ENCODE peak calls at places on chromosomes 6 and 20, in five cellular contexts. One of them, this sample, is unnamed.
A peak's percentile ranks its signal among the peaks of the same experiment; 100 is the strongest.

GRCh38 chr6:39357998-39358686 is 35.6 kb upstream of the KCNK16 start:
- DNase-seq in stimulated activated CD8-positive, alpha-beta memory T cell treated with anti-CD3 and anti-CD28 coated beads, Interleukin-15, amount 100 ng/mL, for 1 hour: no peak
- DNase-seq in head of caudate nucleus: no peak
- DNase-seq in activated T-cell treated with anti-CD3 and anti-CD28 coated beads, Interleukin-2, amount 50 U/mL, for 72 hours: no peak
- DNase-seq in left cardiac atrium: no peak
- DNase-seq in this sample: no peak

GRCh38 chr20:38920851-38921250 is 5.4 kb upstream of the FAM83D start:
- DNase-seq in left cardiac atrium: no peak
- DNase-seq in stimulated activated CD8-positive, alpha-beta memory T cell treated with anti-CD3 and anti-CD28 coated beads, Interleukin-15, amount 100 ng/mL, for 1 hour: no peak
- DNase-seq in head of caudate nucleus: no peak
- DNase-seq in activated T-cell treated with anti-CD3 and anti-CD28 coated beads, Interleukin-2, amount 50 U/mL, for 72 hours: no peak
- DNase-seq in this sample: no peak

GRCh38 chr20:38867062-38867359 is 59.2 kb upstream of the FAM83D start:
- DNase-seq in activated T-cell treated with anti-CD3 and anti-CD28 coated beads, Interleukin-2, amount 50 U/mL, for 72 hours: no peak
- DNase-seq in head of caudate nucleus: no peak
- DNase-seq in left cardiac atrium: no peak
- DNase-seq in stimulated activated CD8-positive, alpha-beta memory T cell treated with anti-CD3 and anti-CD28 coated beads, Interleukin-15, amount 100 ng/mL, for 1 hour: no peak
- DNase-seq in this sample: no peak

GRCh38 chr20:44319880-44320422 is 8.9 kb upstream of the FITM2 start:
- DNase-seq in left cardiac atrium: no peak
- DNase-seq in stimulated activated CD8-positive, alpha-beta memory T cell treated with anti-CD3 and anti-CD28 coated beads, Interleukin-15, amount 100 ng/mL, for 1 hour: no peak
- DNase-seq in activated T-cell treated with anti-CD3 and anti-CD28 coated beads, Interleukin-2, amount 50 U/mL, for 72 hours: no peak
- DNase-seq in head of caudate nucleus: no peak
- DNase-seq in this sample: no peak

GRCh38 chr20:37205130-37205529 is 25.8 kb upstream of the MROH8 start:
- DNase-seq in left cardiac atrium: no peak
- DNase-seq in activated T-cell treated with anti-CD3 and anti-CD28 coated beads, Interleukin-2, amount 50 U/mL, for 72 hours: no peak
- DNase-seq in stimulated activated CD8-positive, alpha-beta memory T cell treated with anti-CD3 and anti-CD28 coated beads, Interleukin-15, amount 100 ng/mL, for 1 hour: no peak
- DNase-seq in head of caudate nucleus: no peak
- DNase-seq in this sample: no peak

GRCh38 chr6:129603731-129604130 is 106.2 kb downstream of the ARHGAP18 start:
- DNase-seq in head of caudate nucleus: no peak
- DNase-seq in left cardiac atrium: no peak
- DNase-seq in stimulated activated CD8-positive, alpha-beta memory T cell treated with anti-CD3 and anti-CD28 coated beads, Interleukin-15, amount 100 ng/mL, for 1 hour: no peak
- DNase-seq in activated T-cell treated with anti-CD3 and anti-CD28 coated beads, Interleukin-2, amount 50 U/mL, for 72 hours: no peak
- DNase-seq in this sample: no peak

GRCh38 chr6:89528865-89529264 is 95.9 kb downstream of the ANKRD6 start:
- DNase-seq in left cardiac atrium: no peak
- DNase-seq in head of caudate nucleus: no peak
- DNase-seq in activated T-cell treated with anti-CD3 and anti-CD28 coated beads, Interleukin-2, amount 50 U/mL, for 72 hours: no peak
- DNase-seq in stimulated activated CD8-positive, alpha-beta memory T cell treated with anti-CD3 and anti-CD28 coated beads, Interleukin-15, amount 100 ng/mL, for 1 hour: no peak
- DNase-seq in this sample: no peak

GRCh38 chr6:43276180-43277082 is 21.6 kb upstream of the SLC22A7 start:
- DNase-seq in head of caudate nucleus: no peak
- DNase-seq in stimulated activated CD8-positive, alpha-beta memory T cell treated with anti-CD3 and anti-CD28 coated beads, Interleukin-15, amount 100 ng/mL, for 1 hour: no peak
- DNase-seq in activated T-cell treated with anti-CD3 and anti-CD28 coated beads, Interleukin-2, amount 50 U/mL, for 72 hours: peak; percentile 37
- DNase-seq in left cardiac atrium: no peak
- DNase-seq in this sample: no peak

GRCh38 chr6:37137881-37138568 is 31.9 kb upstream of the PIM1 start:
- DNase-seq in head of caudate nucleus: no peak
- DNase-seq in left cardiac atrium: no peak
- DNase-seq in stimulated activated CD8-positive, alpha-beta memory T cell treated with anti-CD3 and anti-CD28 coated beads, Interleukin-15, amount 100 ng/mL, for 1 hour: no peak
- DNase-seq in activated T-cell treated with anti-CD3 and anti-CD28 coated beads, Interleukin-2, amount 50 U/mL, for 72 hours: peak; percentile 20
- DNase-seq in this sample: no peak

GRCh38 chr20:51631011-51631950 is 88.8 kb upstream of the NFATC2 start:
- DNase-seq in activated T-cell treated with anti-CD3 and anti-CD28 coated beads, Interleukin-2, amount 50 U/mL, for 72 hours: peak; percentile 55
- DNase-seq in head of caudate nucleus: no peak
- DNase-seq in left cardiac atrium: peak; percentile 69
- DNase-seq in stimulated activated CD8-positive, alpha-beta memory T cell treated with anti-CD3 and anti-CD28 coated beads, Interleukin-15, amount 100 ng/mL, for 1 hour: no peak
- DNase-seq in this sample: peak; percentile 55

GRCh38 chr20:62121776-62122658 is at the start of gene LSM14B:
- DNase-seq in head of caudate nucleus: peak; percentile 91
- DNase-seq in left cardiac atrium: peak; percentile 97
- DNase-seq in stimulated activated CD8-positive, alpha-beta memory T cell treated with anti-CD3 and anti-CD28 coated beads, Interleukin-15, amount 100 ng/mL, for 1 hour: peak; percentile 87
- DNase-seq in activated T-cell treated with anti-CD3 and anti-CD28 coated beads, Interleukin-2, amount 50 U/mL, for 72 hours: peak; percentile 98
- DNase-seq in this sample: peak; percentile 99

GRCh38 chr6:135212020-135212806 is 31.1 kb downstream of the MYB start:
- DNase-seq in stimulated activated CD8-positive, alpha-beta memory T cell treated with anti-CD3 and anti-CD28 coated beads, Interleukin-15, amount 100 ng/mL, for 1 hour: no peak
- DNase-seq in left cardiac atrium: no peak
- DNase-seq in activated T-cell treated with anti-CD3 and anti-CD28 coated beads, Interleukin-2, amount 50 U/mL, for 72 hours: peak; percentile 30
- DNase-seq in head of caudate nucleus: no peak
- DNase-seq in this sample: no peak

GRCh38 chr6:75230484-75231325 is 12.9 kb downstream of the COX7A2 start:
- DNase-seq in left cardiac atrium: no peak
- DNase-seq in head of caudate nucleus: peak; percentile 23
- DNase-seq in activated T-cell treated with anti-CD3 and anti-CD28 coated beads, Interleukin-2, amount 50 U/mL, for 72 hours: no peak
- DNase-seq in stimulated activated CD8-positive, alpha-beta memory T cell treated with anti-CD3 and anti-CD28 coated beads, Interleukin-15, amount 100 ng/mL, for 1 hour: no peak
- DNase-seq in this sample: no peak

This sample was measured in left ventricle myocardium superior.